ENCODE peak calls at places on chromosomes 2 and 18, in nine cellular contexts. T, U, M, D, B, Q, Z, F and Y are unnamed samples.

GRCh38 chr2:127176371-127177311 is 43.5 kb downstream of the CYP27C1 start:
- DNase-seq in Q (peak; percentile 41), T (no peak), D (no peak), B (no peak), M (peak; percentile 41), U (no peak), Z (no peak), F (no peak), Y (no peak)

GRCh38 chr2:230961091-230961491 is 34.8 kb upstream of the SPATA3 start:
- DNase-seq in T (no peak), F (no peak), M (no peak), Z (no peak), Q (no peak), U (no peak), B (no peak), D (no peak), Y (no peak)

GRCh38 chr2:1708476-1709334 is 35.6 kb downstream of the PXDN start:
- DNase-seq in U (no peak), Q (no peak), M (no peak), F (no peak), D (no peak), T (no peak), B (peak; percentile 50), Z (peak; percentile 35), Y (no peak)

GRCh38 chr2:42339191-42339912 is 21.7 kb downstream of the COX7A2L start:
- DNase-seq in U (no peak), T (no peak), D (no peak), Q (no peak), B (no peak), Z (no peak), F (no peak), M (no peak), Y (peak; percentile 88)

GRCh38 chr2:217349251-217349650 is 489.4 kb upstream of the TNP1 start:
- DNase-seq in D (no peak), F (no peak), Q (no peak), M (no peak), T (no peak), B (no peak), U (no peak), Z (no peak), Y (no peak)

GRCh38 chr18:65671621-65672415 is 79.0 kb upstream of the CDH7 start:
- DNase-seq in M (no peak), Z (no peak), Q (no peak), U (no peak), B (no peak), F (no peak), D (no peak), T (no peak), Y (no peak)

GRCh38 chr2:180322781-180323180 is 315.7 kb upstream of the CWC22 start:
- DNase-seq in Z (no peak), F (no peak), Q (no peak), M (no peak), U (no peak), T (peak; percentile 17), D (no peak), B (no peak), Y (no peak)

GRCh38 chr2:204825054-204825453 is 279.8 kb downstream of the PARD3B start:
- DNase-seq in U (no peak), B (no peak), M (no peak), D (no peak), Z (no peak), F (no peak), T (no peak), Q (no peak), Y (no peak)

GRCh38 chr2:68371138-68371537 is 6.1 kb downstream of the PLEK start:
- DNase-seq in Z (no peak), F (no peak), U (no peak), Q (no peak), M (no peak), D (no peak), B (no peak), T (no peak), Y (no peak)

GRCh38 chr2:68366083-68366560 is 1.0 kb downstream of the PLEK start:
- DNase-seq in T (no peak), M (no peak), B (no peak), F (no peak), D (no peak), U (no peak), Z (no peak), Q (peak; percentile 72), Y (no peak)

GRCh38 chr2:68367918-68368656 is 3.0 kb downstream of the PLEK start:
- DNase-seq in B (no peak), D (no peak), M (no peak), Q (no peak), U (no peak), T (no peak), F (no peak), Z (no peak), Y (no peak)

GRCh38 chr2:68369340-68369734 is 4.3 kb downstream of the PLEK start:
- DNase-seq in T (no peak), Z (no peak), D (no peak), M (no peak), Q (no peak), F (no peak), B (no peak), U (no peak), Y (no peak)

DNA sequence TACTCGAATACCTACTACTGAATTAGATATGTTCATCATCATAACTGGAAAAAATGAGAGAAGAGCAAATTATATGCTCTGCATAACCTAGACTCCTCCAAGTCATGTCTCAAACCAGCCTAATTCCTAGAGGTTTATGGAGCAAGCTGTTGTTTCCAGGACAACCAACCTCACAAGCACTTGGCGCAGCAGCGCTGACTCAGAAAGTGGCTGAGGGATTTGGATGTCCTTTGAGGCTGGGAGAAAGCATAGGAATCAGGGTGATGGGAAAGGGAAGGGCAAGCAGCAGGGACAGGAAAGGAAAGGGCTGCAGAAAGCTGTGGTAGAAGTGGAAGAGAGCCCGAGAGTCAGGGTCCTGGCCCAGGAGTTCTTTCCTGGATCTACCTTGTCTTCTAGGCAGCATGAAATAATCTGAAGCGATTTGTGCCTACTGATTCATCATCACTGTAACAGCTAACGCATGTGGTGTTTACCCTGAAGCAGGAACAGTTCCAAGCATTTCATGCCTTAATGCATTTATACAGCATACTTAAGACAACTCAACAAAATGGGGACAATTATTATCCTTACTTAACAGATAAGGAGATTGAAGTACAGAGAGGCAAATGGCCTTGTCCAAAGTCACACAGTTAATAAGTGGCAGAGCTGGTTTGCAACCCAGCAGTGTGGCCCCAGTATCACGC is 3.7 kb downstream of the PLEK start:
- DNase-seq in Z (no peak), T (no peak), U (no peak), M (no peak), Q (no peak), F (no peak), D (no peak), B (no peak), Y (no peak)
- TF ChIP-seq POLR2A in Z (no peak), T (no peak), U (no peak), M (no peak), Q (no peak), F (no peak), D (no peak), B (no peak), Y (no peak)

GRCh38 chr18:40868110-40868858 is 1086.8 kb upstream of the PIK3C3 start:
- DNase-seq in T (peak; percentile 49), M (no peak), B (no peak), Z (no peak), D (no peak), U (no peak), F (peak; percentile 6), Q (no peak), Y (no peak)

GRCh38 chr18:40863801-40864200 is 1091.2 kb upstream of the PIK3C3 start:
- DNase-seq in B (no peak), U (no peak), D (no peak), M (no peak), Q (no peak), F (no peak), T (no peak), Z (no peak), Y (no peak)

GRCh38 chr18:40864846-40865245 is 1090.2 kb upstream of the PIK3C3 start:
- DNase-seq in Q (no peak), T (no peak), U (no peak), Z (no peak), B (no peak), F (no peak), D (no peak), M (no peak), Y (no peak)

GRCh38 chr18:40867452-40867851 is 1087.6 kb upstream of the PIK3C3 start:
- DNase-seq in F (no peak), U (no peak), M (no peak), D (no peak), B (no peak), Q (no peak), T (no peak), Z (no peak), Y (no peak)

DNA sequence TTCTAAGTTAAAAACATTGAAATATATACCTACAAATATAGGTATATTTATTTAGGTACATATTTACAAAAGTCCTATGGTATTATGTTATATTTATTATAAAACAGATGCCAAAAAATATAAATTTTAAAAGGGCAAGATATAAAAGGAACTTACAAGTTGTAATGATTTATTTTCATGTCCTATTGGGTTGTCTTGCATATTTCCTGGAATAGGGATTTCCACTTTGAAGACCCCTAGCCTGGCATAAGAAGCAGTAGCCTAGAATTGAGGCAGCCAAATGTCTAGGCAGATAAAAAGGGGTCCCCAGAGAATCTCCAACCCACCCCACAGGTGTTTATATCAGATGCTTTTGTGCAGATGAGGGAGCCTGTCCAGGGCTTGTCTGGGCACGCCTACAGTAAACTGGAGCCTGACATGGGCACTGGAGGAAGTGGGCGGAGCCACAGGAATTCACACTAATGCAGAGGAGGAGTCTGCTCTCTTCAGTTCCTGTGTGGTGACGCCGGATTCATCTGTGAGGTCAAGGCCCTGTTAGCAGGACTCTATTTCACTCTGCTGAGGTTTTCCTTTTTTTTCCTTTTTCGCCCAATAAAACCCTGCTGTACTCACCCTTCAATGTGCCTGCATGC is 1088.9 kb upstream of the PIK3C3 start:
- DNase-seq in U (no peak), T (no peak), B (no peak), M (no peak), D (no peak), F (no peak), Q (no peak), Z (no peak), Y (no peak)
- TF ChIP-seq POLR2A in U (no peak), T (no peak), B (no peak), M (no peak), D (no peak), F (no peak), Q (no peak), Z (no peak), Y (no peak)

GRCh38 chr2:24123212-24124002 is at the start of the genes FAM228B and PFN4:
- DNase-seq in U (peak; percentile 87), M (peak; percentile 92), B (peak; percentile 87), D (peak; percentile 41), T (peak; percentile 85), Z (peak; percentile 88), Q (peak; percentile 94), F (peak; percentile 89), Y (no peak)
- TF ChIP-seq POLR2A in U (peak; percentile 58), M (peak; percentile 90), B (no peak), D (peak; percentile 95), T (peak; percentile 84), Z (peak; percentile 80), Q (peak; percentile 60), F (peak; percentile 55), Y (peak; percentile 46)

DNA sequence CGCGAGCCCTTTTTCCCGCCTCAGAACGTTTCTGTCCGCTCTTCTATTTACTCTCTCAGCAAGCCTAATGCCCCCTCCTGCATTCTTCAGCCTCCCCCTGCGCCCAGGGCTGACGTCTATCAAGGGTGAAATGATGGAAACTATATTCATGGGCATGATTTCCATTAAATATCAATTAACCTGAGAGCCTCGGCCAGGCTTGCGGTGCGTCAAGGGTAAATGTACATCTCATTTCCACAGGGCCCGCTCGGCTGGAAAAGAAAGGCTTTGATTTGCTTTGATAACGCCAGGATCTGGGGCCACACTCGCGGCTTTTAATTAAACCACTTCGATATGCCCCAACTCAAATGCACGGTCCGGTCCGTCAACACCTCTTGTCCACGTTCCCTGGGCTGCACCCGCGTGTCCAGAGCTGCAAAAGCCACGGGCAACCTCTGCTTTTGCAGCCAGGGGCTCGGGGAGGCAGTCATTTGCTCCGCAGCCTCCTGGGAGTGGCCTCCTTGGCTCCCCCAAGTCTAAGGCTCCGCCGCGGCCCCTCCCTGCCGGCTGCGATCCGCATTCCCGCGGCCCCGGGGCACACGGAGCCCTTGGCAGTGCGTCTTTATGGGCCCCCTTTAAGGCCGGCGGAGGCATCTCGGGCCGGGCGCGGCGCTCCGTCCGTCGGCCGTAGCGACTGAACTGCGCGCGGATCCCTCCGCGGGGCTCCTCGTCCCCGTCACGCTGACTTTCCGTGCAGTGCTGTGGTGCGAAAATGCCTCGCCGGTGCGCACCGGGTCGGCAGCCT is at the start of gene HOXD8:
- DNase-seq in M (no peak), B (no peak), Q (no peak), T (peak; percentile 81), Z (no peak), D (no peak), F (peak; percentile 38), U (peak; percentile 90), Y (no peak)
- TF ChIP-seq POLR2A in M (no peak), B (no peak), Q (no peak), T (no peak), Z (no peak), D (no peak), F (peak; percentile 41), U (peak; percentile 69), Y (no peak)